ENCODE peak calls at places on chromosome 18, in eight cellular contexts. V is mesothelial cell of epicardium; U is lower leg skin; W is GM13977; C is breast epithelium; H is CD8-positive, alpha-beta T cell; M is psoas muscle; X is lower lobe of right lung. R is an unnamed sample.

GRCh38 chr18:8423051-8423558 is 186.1 kb upstream of the RAB12 start:
- DNase-seq in V (no peak), U (no peak), W (no peak), C (no peak), H (no peak), M (no peak), X (no peak), R (no peak)

GRCh38 chr18:48875314-48875941 is 75.3 kb downstream of the SMAD7 start:
- DNase-seq in V (no peak), U (no peak), W (no peak), C (no peak), H (no peak), M (no peak), X (peak; percentile 18), R (no peak)

GRCh38 chr18:32910694-32911296 is 138.0 kb upstream of the KLHL14 start:
- DNase-seq in V (no peak), U (no peak), W (no peak), C (no peak), H (no peak), M (no peak), X (no peak), R (no peak)

GRCh38 chr18:69480460-69480859 is 79.8 kb downstream of the DOK6 start:
- DNase-seq in V (no peak), U (no peak), W (no peak), C (no peak), H (no peak), M (no peak), X (no peak), R (no peak)

GRCh38 chr18:76134631-76135030 is 360.4 kb downstream of the ZNF516 start:
- DNase-seq in V (no peak), U (no peak), W (no peak), C (no peak), H (no peak), M (no peak), X (no peak), R (no peak)

GRCh38 chr18:62621546-62621945 is 93.8 kb upstream of the PHLPP1 start:
- DNase-seq in V (no peak), U (no peak), W (no peak), C (no peak), H (no peak), M (peak; percentile 37), X (no peak), R (no peak)

GRCh38 chr18:44409524-44409923 is 271.2 kb upstream of the SETBP1 start:
- DNase-seq in V (no peak), U (no peak), W (no peak), C (no peak), H (no peak), M (no peak), X (no peak), R (no peak)

GRCh38 chr18:272650-273049 is 4.8 kb upstream of the THOC1 start:
- DNase-seq in V (no peak), U (no peak), W (no peak), C (no peak), H (no peak), M (no peak), X (no peak), R (no peak)

GRCh38 chr18:48943333-48943732 is 7.4 kb downstream of the SMAD7 start:
- DNase-seq in V (no peak), U (no peak), W (no peak), C (no peak), H (no peak), M (no peak), X (no peak), R (no peak)

GRCh38 chr18:50632895-50633515 is 73.1 kb downstream of the MAPK4 start:
- DNase-seq in V (no peak), U (no peak), W (no peak), C (no peak), H (no peak), M (no peak), X (no peak), R (no peak)

GRCh38 chr18:40624959-40625358 is 1330.1 kb upstream of the PIK3C3 start:
- DNase-seq in V (no peak), U (no peak), W (no peak), C (no peak), H (no peak), M (no peak), X (no peak), R (no peak)
- TF ChIP-seq CTCF in V (no peak), U (no peak), W (no peak), C (no peak), H (no peak), M (no peak), X (no peak), R (no peak)

GRCh38 chr18:6624271-6624670 is 105.2 kb upstream of the ARHGAP28 start:
- DNase-seq in V (no peak), U (no peak), W (no peak), C (no peak), H (no peak), M (no peak), X (no peak), R (no peak)
- TF ChIP-seq CTCF in V (no peak), U (no peak), W (no peak), C (no peak), H (no peak), M (no peak), X (no peak), R (no peak)

GRCh38 chr18:22174341-22175148 is 5.2 kb downstream of the GATA6 start:
- DNase-seq in V (no peak), U (no peak), W (no peak), C (no peak), H (no peak), M (no peak), X (no peak), R (no peak)
- TF ChIP-seq CTCF in V (no peak), U (no peak), W (peak; percentile 8), C (no peak), H (no peak), M (no peak), X (no peak), R (peak; percentile 20)

DNA sequence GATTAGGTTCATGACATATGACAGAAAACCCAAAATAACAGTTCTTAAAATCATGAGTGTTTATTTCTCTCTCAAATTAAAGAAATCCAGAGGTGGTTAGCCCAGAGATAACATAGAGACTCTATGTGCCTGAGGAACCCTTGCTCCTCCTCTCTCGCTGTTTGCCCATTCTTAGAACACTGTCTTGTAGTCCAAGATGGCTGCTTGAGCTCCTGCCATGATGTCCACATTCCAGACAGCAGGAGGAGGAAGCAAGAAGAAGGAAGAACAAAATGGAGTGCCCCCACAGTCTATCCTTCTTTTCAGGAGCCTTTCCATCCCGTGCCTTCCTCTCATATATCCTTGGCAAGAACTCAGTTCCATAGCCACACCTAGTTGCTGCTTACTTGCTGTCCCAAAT is 13.9 kb upstream of the ST8SIA5 start:
- DNase-seq in V (no peak), U (no peak), W (no peak), C (no peak), H (no peak), M (no peak), X (no peak), R (no peak)
- TF ChIP-seq CTCF in V (no peak), U (no peak), W (no peak), C (no peak), H (no peak), M (no peak), X (no peak), R (no peak)

GRCh38 chr18:31557446-31557845 is 34.2 kb upstream of the TTR start:
- DNase-seq in V (no peak), U (no peak), W (no peak), C (no peak), H (no peak), M (no peak), X (no peak), R (no peak)

GRCh38 chr18:31551883-31552282 is 39.8 kb upstream of the TTR start:
- DNase-seq in V (no peak), U (no peak), W (no peak), C (no peak), H (no peak), M (no peak), X (no peak), R (no peak)

GRCh38 chr18:31555971-31556747 is 35.5 kb upstream of the TTR start:
- DNase-seq in V (no peak), U (no peak), W (peak; percentile 54), C (no peak), H (peak; percentile 32), M (no peak), X (no peak), R (no peak)

GRCh38 chr18:31554776-31555175 is 36.9 kb upstream of the TTR start:
- DNase-seq in V (no peak), U (no peak), W (no peak), C (no peak), H (no peak), M (no peak), X (no peak), R (no peak)

DNA sequence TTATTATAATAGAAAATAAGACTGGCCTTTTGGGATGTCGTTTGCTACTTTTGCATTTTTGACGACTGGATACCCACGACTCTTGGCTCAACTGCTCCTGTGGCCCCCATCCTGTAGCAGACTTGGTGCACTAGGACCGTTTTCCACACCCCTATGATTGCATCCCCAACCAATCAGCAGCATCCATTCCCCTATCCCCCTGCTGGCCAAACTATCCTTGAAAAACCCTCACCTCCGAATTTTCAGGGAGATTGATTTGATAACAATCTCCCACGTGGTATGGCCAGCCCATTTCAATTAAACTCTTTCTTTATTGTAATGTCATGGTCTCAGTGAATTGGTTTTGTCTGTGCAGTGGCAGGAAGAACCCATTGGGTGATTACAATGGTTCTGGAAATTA is 37.9 kb upstream of the TTR start:
- DNase-seq in V (no peak), U (no peak), W (no peak), C (no peak), H (no peak), M (no peak), X (no peak), R (no peak)
- TF ChIP-seq CTCF in V (peak; percentile 21), U (no peak), W (peak; percentile 2), C (no peak), H (no peak), M (no peak), X (no peak), R (no peak)

GRCh38 chr18:5106730-5107129 is 90.3 kb downstream of the AKAIN1 start:
- DNase-seq in V (no peak), U (no peak), W (no peak), C (no peak), H (no peak), M (no peak), X (no peak), R (no peak)
- TF ChIP-seq CTCF in V (no peak), U (no peak), W (peak; percentile 42), C (no peak), H (no peak), M (no peak), X (no peak), R (no peak)

GRCh38 chr18:24402209-24402785 is 4.7 kb upstream of the OSBPL1A start:
- DNase-seq in V (no peak), U (no peak), W (no peak), C (no peak), H (peak; percentile 9), M (no peak), X (no peak), R (no peak)
- TF ChIP-seq CTCF in V (no peak), U (no peak), W (peak; percentile 34), C (no peak), H (no peak), M (no peak), X (peak; percentile 24), R (no peak)

GRCh38 chr18:46134920-46135675 is 30.9 kb downstream of the HAUS1 start:
- DNase-seq in V (no peak), U (no peak), W (no peak), C (no peak), H (no peak), M (peak; percentile 35), X (no peak), R (no peak)
- TF ChIP-seq CTCF in V (no peak), U (no peak), W (no peak), C (no peak), H (no peak), M (no peak), X (no peak), R (no peak)